ENCODE peak calls at places on chromosomes 12 and 14, in eight cellular contexts. B is NB4, Q is body of pancreas, Y is endothelial cell of umbilical vein, D is AG04450, H is brain microvascular endothelial cell, N is suprapubic skin, W is lower leg skin. C is an unnamed sample.

GRCh38 chr14:103542545-103543088 is 13.6 kb downstream of the TRMT61A start:
- DNase-seq in Q (no peak), N (no peak), H (no peak), W (no peak), D (no peak), Y (no peak), B (no peak), C (no peak)

GRCh38 chr12:80100566-80100965 is 1.2 kb downstream of the OTOGL start:
- DNase-seq in H (no peak), Q (no peak), Y (peak), N (no peak), W (no peak), B (no peak), D (peak), C (no peak)

GRCh38 chr12:46067062-46067461 is 76.7 kb upstream of the SCAF11 start:
- DNase-seq in D (no peak), Y (no peak), Q (no peak), W (no peak), B (peak), N (no peak), H (no peak), C (no peak)

GRCh38 chr12:93015970-93016751 is 87.1 kb upstream of the EEA1 start:
- DNase-seq in Q (peak), W (no peak), Y (peak), D (no peak), N (no peak), H (no peak), B (no peak), C (no peak)

GRCh38 chr14:42001436-42001835 is 394.8 kb downstream of the LRFN5 start:
- DNase-seq in B (no peak), W (no peak), H (no peak), N (no peak), Y (no peak), Q (no peak), D (no peak), C (no peak)

GRCh38 chr14:51596473-51596870 is 55.2 kb upstream of the FRMD6 start:
- DNase-seq in H (peak), W (no peak), B (no peak), D (no peak), Y (no peak), N (no peak), Q (no peak), C (no peak)

GRCh38 chr14:96016761-96017160 is 22.4 kb upstream of the C14orf132 start:
- DNase-seq in N (no peak), W (no peak), Q (no peak), B (no peak), Y (no peak), D (no peak), H (no peak), C (no peak)

GRCh38 chr14:75417674-75418073 is 10.1 kb upstream of the JDP2 start:
- DNase-seq in D (no peak), W (no peak), N (no peak), H (no peak), B (peak), Y (no peak), Q (no peak), C (peak)

GRCh38 chr12:19129486-19130223 is at the start of gene PLEKHA5:
- DNase-seq in W (peak), B (peak), Y (peak), H (peak), Q (peak), D (peak), N (peak), C (peak)

GRCh38 chr14:73237786-73238261 is 518 bp downstream of the PAPLN start:
- DNase-seq in D (no peak), Q (no peak), B (no peak), W (peak), Y (no peak), N (no peak), H (no peak), C (no peak)

GRCh38 chr12:16612647-16613046 is 6.7 kb upstream of the LMO3 start:
- DNase-seq in B (no peak), W (no peak), H (no peak), Y (no peak), D (no peak), Q (no peak), N (no peak), C (peak)

GRCh38 chr12:72297666-72298065 is 25.5 kb downstream of the TRHDE start:
- DNase-seq in Y (no peak), W (no peak), D (no peak), Q (no peak), N (no peak), H (no peak), B (no peak), C (no peak)

GRCh38 chr12:3520168-3520567 is 29.2 kb downstream of the PRMT8 start:
- DNase-seq in W (no peak), B (no peak), N (no peak), Y (no peak), H (no peak), D (no peak), Q (peak), C (no peak)

GRCh38 chr14:36513012-36513420 is 7.0 kb downstream of the NKX2-1 start:
- DNase-seq in B (no peak), Y (no peak), W (no peak), Q (no peak), H (no peak), N (no peak), D (no peak), C (no peak)

GRCh38 chr12:70091021-70091521 is 152.2 kb upstream of the CNOT2 start:
- DNase-seq in Q (no peak), W (no peak), D (no peak), N (no peak), B (peak), Y (peak), H (no peak), C (no peak)

GRCh38 chr12:108196921-108197320 is 67.8 kb downstream of the WSCD2 start:
- DNase-seq in Q (no peak), W (no peak), N (no peak), H (no peak), B (no peak), Y (no peak), D (no peak), C (no peak)

GRCh38 chr12:42981379-42981778 is 391.8 kb upstream of the PRICKLE1 start:
- DNase-seq in Q (no peak), Y (no peak), H (peak), B (no peak), D (no peak), N (no peak), W (no peak), C (peak)

GRCh38 chr14:63604626-63605025 is 37.0 kb downstream of the WDR89 start:
- DNase-seq in H (no peak), D (no peak), Y (no peak), B (no peak), W (no peak), N (no peak), Q (no peak), C (no peak)

GRCh38 chr14:97977711-97978261 is 1180.6 kb downstream of the VRK1 start:
- DNase-seq in N (peak), W (peak), Y (no peak), Q (peak), D (no peak), B (no peak), H (no peak), C (no peak)

DNA sequence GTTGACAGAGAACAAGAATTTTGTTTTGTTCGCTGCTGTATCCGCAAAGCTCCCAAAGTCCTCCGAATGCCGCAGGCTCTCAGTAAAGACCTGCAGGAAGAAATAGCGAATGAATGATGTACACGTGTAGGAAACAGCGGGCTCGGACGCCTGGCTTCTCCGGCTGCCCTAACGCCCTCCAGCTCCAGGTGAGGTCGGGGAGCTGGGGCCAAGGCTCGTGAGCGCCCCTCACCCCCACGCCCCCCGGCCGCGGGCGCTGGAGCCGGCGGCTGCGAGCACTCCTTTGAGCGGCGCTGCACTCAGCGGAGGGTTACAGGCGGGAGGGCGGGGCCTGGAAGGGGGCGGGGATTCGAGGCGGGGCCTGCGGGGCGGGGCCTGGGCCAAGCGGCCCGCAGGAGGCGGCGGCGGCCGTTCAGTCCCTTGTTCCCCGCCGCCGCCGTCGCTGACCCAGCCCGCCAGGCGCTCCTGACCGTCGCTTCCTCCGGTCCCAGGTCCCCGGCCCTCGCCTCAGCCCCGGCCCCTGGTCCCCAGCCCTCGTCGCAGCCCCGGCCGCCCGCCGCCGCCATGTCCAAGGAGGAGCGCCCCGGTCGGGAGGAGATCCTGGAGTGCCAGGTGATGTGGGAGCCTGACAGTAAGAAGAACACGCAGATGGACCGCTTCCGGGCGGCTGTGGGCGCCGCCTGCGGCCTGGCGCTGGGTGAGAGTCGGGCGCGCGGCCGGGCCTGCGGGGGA is at the start of gene AACS:
- DNase-seq in Q (peak), N (peak), W (peak), H (peak), Y (peak), B (peak), D (peak), C (peak)
- TF ChIP-seq CTCF in Q (no peak), N (no peak), W (no peak), H (no peak), Y (no peak), B (no peak), D (no peak), C (no peak)

DNA sequence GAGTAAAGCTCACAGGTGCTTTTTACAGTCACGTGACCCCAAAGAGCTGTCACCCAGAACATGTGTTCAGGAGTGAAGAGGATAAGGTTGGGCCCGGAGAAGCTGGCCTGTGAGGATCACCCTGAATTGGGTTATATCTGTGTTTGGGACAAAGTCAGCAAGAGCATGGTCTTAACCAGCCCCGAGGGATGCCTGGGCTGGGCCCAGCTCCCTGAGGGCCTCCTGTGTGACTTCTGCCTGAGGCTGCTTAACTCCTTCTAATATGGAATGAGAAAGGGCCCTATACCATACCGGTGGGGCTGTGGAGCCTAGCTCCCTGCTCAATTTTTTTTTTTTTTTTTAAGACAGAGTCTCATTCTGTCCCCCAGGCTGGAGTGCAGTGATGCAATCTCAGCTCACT is 2.5 kb downstream of the CDCA4 start:
- DNase-seq in W (no peak), H (no peak), N (no peak), B (peak), Q (no peak), D (no peak), Y (no peak), C (no peak)
- H3K4me3 ChIP-seq in W (no peak), H (no peak), N (no peak), B (peak), Q (no peak), D (no peak), Y (no peak), C (no peak)

GRCh38 chr12:50265770-50266524 is 17.4 kb downstream of the LIMA1 start:
- DNase-seq in W (no peak), B (no peak), H (no peak), D (no peak), N (no peak), Q (no peak), Y (no peak), C (no peak)

GRCh38 chr12:50263832-50264231 is 19.5 kb downstream of the LIMA1 start:
- DNase-seq in N (no peak), B (no peak), H (no peak), W (no peak), D (no peak), Y (no peak), Q (no peak), C (no peak)

GRCh38 chr12:50257226-50258166 is 25.8 kb downstream of the LIMA1 start:
- DNase-seq in N (no peak), H (peak), Q (peak), B (no peak), D (no peak), Y (peak), W (no peak), C (peak)

GRCh38 chr12:50258167-50258551 is 25.2 kb downstream of the LIMA1 start:
- DNase-seq in Y (no peak), W (peak), Q (peak), B (no peak), D (no peak), N (no peak), H (no peak), C (peak)

GRCh38 chr12:50261654-50262053 is 21.7 kb downstream of the LIMA1 start:
- DNase-seq in B (no peak), D (no peak), Q (no peak), H (no peak), Y (no peak), N (no peak), W (no peak), C (peak)
- TF ChIP-seq CTCF in B (no peak), D (no peak), Q (no peak), H (no peak), Y (no peak), N (no peak), W (no peak), C (no peak)

GRCh38 chr12:9870311-9870866 is 1.2 kb upstream of the CLEC2B start:
- DNase-seq in Y (peak), N (no peak), H (no peak), D (no peak), W (no peak), B (peak), Q (no peak), C (peak)

GRCh38 chr12:9867531-9867930 is 1.6 kb downstream of the CLEC2B start:
- DNase-seq in Y (peak), B (no peak), W (no peak), H (no peak), N (no peak), D (no peak), Q (no peak), C (peak)

GRCh38 chr12:9868951-9869306 is 225 bp downstream of the CLEC2B start:
- DNase-seq in Y (no peak), N (no peak), Q (no peak), H (no peak), B (no peak), D (no peak), W (no peak), C (no peak)

GRCh38 chr12:9868271-9868815 is 811 bp downstream of the CLEC2B start:
- DNase-seq in W (no peak), H (no peak), Q (no peak), B (no peak), D (no peak), N (no peak), Y (peak), C (peak)

DNA sequence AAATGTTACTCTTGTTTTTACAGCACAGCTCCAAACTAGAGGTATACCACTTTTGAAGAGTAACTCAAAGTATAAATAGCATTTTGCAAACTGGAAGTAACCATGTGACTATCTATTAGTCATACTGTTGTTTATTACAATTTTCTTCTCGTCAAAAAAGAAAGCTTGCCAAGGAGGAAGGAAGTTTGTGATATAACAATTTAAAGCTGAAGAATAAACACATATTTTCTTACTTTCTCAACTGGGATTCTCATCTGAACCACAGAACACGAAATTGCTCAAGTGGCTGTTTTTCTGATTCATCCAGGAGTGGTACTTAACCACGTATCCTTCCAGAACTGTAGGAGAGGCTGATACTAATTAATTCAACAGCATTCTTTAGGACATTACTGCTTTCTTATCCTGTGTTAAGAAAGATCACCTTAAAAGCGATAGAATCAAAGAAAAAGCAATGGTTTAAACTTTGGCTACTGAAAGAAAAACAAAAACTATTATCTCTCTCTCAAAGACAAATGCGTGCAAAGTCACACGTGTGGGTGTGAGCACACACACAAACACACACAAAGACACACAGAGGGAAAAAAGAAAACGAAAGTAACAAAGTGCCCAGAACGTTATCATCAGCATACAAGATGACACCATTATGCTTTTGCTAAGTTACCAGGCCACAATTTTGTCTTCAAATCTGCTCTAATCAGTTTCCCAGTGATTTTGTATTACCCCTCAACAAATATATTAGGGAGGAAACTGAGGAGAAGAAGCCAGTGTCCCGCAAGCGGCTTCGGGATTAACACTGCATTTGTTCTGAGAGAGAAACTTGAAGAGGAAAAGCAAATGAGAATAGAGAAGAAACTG is at the start of gene CLEC2B:
- DNase-seq in N (no peak), W (no peak), B (peak), Y (peak), D (peak), H (peak), Q (peak), C (peak)
- H3K4me3 ChIP-seq in N (peak), W (peak), B (peak), Y (peak), D (peak), H (peak), Q (peak), C (peak)

DNA sequence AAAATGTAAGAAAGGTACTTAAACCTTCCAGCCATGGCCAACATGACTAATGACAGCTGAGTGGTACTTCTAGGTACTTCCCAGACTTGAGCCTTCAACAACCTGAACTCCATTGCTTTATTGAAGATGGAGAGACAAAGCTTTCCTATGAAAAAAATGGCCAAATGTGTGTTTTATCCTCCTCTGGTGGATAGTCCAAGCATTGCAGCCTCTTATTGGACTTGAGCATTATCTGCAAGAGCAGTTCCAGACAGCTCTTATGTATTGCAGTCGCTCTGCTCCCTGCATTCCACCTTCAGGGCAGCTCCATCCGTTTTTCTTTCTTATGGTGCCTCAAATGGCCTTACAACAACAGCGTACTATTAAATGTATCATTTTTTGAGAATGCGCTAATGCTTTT is 588.2 kb downstream of the NRXN3 start:
- DNase-seq in H (peak), D (no peak), Y (peak), B (peak), W (no peak), Q (peak), N (no peak), C (peak)
- TF ChIP-seq CTCF in H (peak), D (peak), Y (peak), B (peak), W (no peak), Q (peak), N (no peak), C (peak)

GRCh38 chr12:6821271-6821673 is 349 bp upstream of the GPR162 start:
- DNase-seq in Y (peak), N (no peak), B (peak), Q (peak), D (peak), H (peak), W (peak), C (peak)
- H3K4me3 ChIP-seq in Y (peak), N (peak), B (peak), Q (no peak), D (peak), H (peak), W (peak), C (peak)

GRCh38 chr14:20866194-20866593 is 25.0 kb upstream of the RNASE3 start:
- DNase-seq in H (no peak), Q (no peak), Y (no peak), W (no peak), N (no peak), D (no peak), B (no peak), C (no peak)

GRCh38 chr14:20866963-20867362 is 24.2 kb upstream of the RNASE3 start:
- DNase-seq in D (no peak), B (peak), Y (peak), Q (peak), H (peak), N (no peak), W (no peak), C (peak)
- TF ChIP-seq CTCF in D (peak), B (peak), Y (peak), Q (peak), H (peak), N (no peak), W (no peak), C (peak)

GRCh38 chr12:50110127-50110761 is 1.8 kb upstream of the COX14 start:
- DNase-seq in D (no peak), Q (peak), W (no peak), Y (no peak), H (no peak), N (no peak), B (peak), C (peak)
- H3K4me3 ChIP-seq in D (no peak), Q (no peak), W (no peak), Y (no peak), H (no peak), N (no peak), B (no peak), C (no peak)

C was measured in cardiac fibroblast.